ENCODE peak calls at places on chromosome 6, in seven cellular contexts. C is GM23248, Q is MM.1S, G is hepatocyte, H is GM23338, S is OCI-LY7, M is PC-3. B is an unnamed sample.

GRCh38 chr6:113560376-113560775 is 296.8 kb upstream of the MARCKS start:
- DNase-seq in M (no peak), H (no peak), C (peak), Q (no peak), G (no peak), S (no peak), B (no peak)

GRCh38 chr6:110101885-110102284 is 77.6 kb downstream of the WASF1 start:
- DNase-seq in S (peak), M (no peak), G (no peak), H (peak), Q (peak), C (no peak), B (no peak)

GRCh38 chr6:130382872-130383490 is 17.2 kb downstream of the TMEM200A start:
- DNase-seq in H (no peak), M (no peak), Q (no peak), S (no peak), G (no peak), C (no peak), B (no peak)

GRCh38 chr6:108874470-108875160 is 26.4 kb downstream of the ARMC2 start:
- DNase-seq in S (no peak), C (peak), M (no peak), H (no peak), G (peak), Q (peak), B (no peak)

GRCh38 chr6:27178001-27178730 is 69.3 kb upstream of the PRSS16 start:
- DNase-seq in Q (peak), S (peak), G (peak), M (peak), C (peak), H (peak), B (peak)

GRCh38 chr6:9977451-9977850 is 437.4 kb downstream of the TFAP2A start:
- DNase-seq in H (no peak), M (no peak), G (no peak), C (no peak), Q (no peak), S (no peak), B (no peak)

GRCh38 chr6:154404791-154405400 is 48.3 kb upstream of the IPCEF1 start:
- DNase-seq in H (no peak), G (no peak), C (peak), Q (no peak), S (no peak), M (no peak), B (no peak)

GRCh38 chr6:104159045-104159618 is 700.6 kb downstream of the HACE1 start:
- DNase-seq in H (no peak), G (no peak), Q (peak), S (no peak), M (no peak), C (no peak), B (no peak)

GRCh38 chr6:155883334-155883731 is 427.7 kb upstream of the NOX3 start:
- DNase-seq in C (no peak), G (no peak), S (no peak), M (no peak), Q (no peak), H (no peak), B (no peak)

GRCh38 chr6:30151580-30151979 is 9.4 kb downstream of the TRIM10 start:
- DNase-seq in Q (no peak), M (no peak), S (no peak), C (no peak), G (no peak), H (no peak), B (no peak)

GRCh38 chr6:73452107-73452461 is at the start of gene CGAS:
- DNase-seq in Q (peak), H (peak), G (peak), S (peak), C (peak), M (peak), B (no peak)

GRCh38 chr6:163652328-163652727 is 237.8 kb downstream of the QKI start:
- DNase-seq in G (peak), Q (no peak), H (no peak), S (no peak), C (no peak), M (no peak), B (no peak)

GRCh38 chr6:132714160-132714559 is 305 bp upstream of the VNN1 start:
- DNase-seq in S (no peak), G (no peak), H (no peak), M (no peak), C (no peak), Q (no peak), B (no peak)

GRCh38 chr6:3450888-3451287 is 6.0 kb downstream of the SLC22A23 start:
- DNase-seq in G (no peak), M (no peak), S (no peak), H (no peak), C (peak), Q (no peak), B (no peak)

GRCh38 chr6:86456786-86457185 is 480.5 kb upstream of the HTR1E start:
- DNase-seq in Q (no peak), S (no peak), H (no peak), C (no peak), G (no peak), M (no peak), B (no peak)

GRCh38 chr6:17790486-17790885 is 83.8 kb upstream of the NUP153 start:
- DNase-seq in C (no peak), M (no peak), H (no peak), S (no peak), G (no peak), Q (no peak), B (no peak)

GRCh38 chr6:53647437-53648094 is 18.0 kb downstream of the KLHL31 start:
- DNase-seq in Q (peak), H (no peak), M (peak), S (peak), C (peak), G (no peak), B (no peak)

GRCh38 chr6:14055541-14055940 is 62.0 kb upstream of the CD83 start:
- DNase-seq in C (no peak), G (no peak), M (peak), S (no peak), Q (no peak), H (peak), B (no peak)

GRCh38 chr6:14058735-14059134 is 58.8 kb upstream of the CD83 start:
- DNase-seq in H (no peak), M (peak), S (no peak), G (no peak), Q (no peak), C (peak), B (no peak)

GRCh38 chr6:14048870-14049269 is 68.7 kb upstream of the CD83 start:
- DNase-seq in G (no peak), M (no peak), Q (no peak), C (no peak), H (no peak), S (no peak), B (no peak)

DNA sequence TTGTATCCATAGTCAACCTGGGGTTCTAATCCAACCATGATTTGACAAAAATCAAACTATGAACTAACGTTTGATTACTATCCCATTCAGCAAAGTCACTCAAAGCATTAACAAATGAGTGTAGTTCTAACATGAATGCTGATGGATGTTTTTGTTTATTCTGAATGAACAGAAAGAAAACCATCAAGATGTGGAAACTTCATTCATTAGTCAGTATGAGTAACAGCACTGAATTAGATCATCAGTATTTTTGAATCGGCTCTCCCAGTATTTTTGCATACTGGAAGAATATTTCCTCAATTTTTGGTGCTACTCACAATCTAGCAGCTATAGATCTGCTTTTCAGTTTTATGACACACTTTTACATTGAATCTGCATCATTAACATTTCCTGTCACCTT is 63.8 kb upstream of the CD83 start:
- DNase-seq in Q (no peak), C (peak), H (no peak), M (peak), G (no peak), S (no peak), B (no peak)
- TF ChIP-seq EZH2phosphoT487 in Q (no peak), C (no peak), H (no peak), M (no peak), G (no peak), S (no peak), B (no peak)

GRCh38 chr6:14705841-14706377 is 540.0 kb upstream of the JARID2 start:
- DNase-seq in S (no peak), H (no peak), C (peak), M (peak), Q (no peak), G (no peak), B (no peak)

GRCh38 chr6:14707971-14708465 is 537.9 kb upstream of the JARID2 start:
- DNase-seq in H (no peak), G (no peak), M (no peak), C (no peak), Q (no peak), S (no peak), B (no peak)

GRCh38 chr6:14704383-14705271 is 541.2 kb upstream of the JARID2 start:
- DNase-seq in S (no peak), C (peak), G (no peak), M (no peak), Q (no peak), H (no peak), B (no peak)

GRCh38 chr6:14709066-14709670 is 536.7 kb upstream of the JARID2 start:
- DNase-seq in C (no peak), H (no peak), Q (no peak), M (peak), S (no peak), G (no peak), B (no peak)

DNA sequence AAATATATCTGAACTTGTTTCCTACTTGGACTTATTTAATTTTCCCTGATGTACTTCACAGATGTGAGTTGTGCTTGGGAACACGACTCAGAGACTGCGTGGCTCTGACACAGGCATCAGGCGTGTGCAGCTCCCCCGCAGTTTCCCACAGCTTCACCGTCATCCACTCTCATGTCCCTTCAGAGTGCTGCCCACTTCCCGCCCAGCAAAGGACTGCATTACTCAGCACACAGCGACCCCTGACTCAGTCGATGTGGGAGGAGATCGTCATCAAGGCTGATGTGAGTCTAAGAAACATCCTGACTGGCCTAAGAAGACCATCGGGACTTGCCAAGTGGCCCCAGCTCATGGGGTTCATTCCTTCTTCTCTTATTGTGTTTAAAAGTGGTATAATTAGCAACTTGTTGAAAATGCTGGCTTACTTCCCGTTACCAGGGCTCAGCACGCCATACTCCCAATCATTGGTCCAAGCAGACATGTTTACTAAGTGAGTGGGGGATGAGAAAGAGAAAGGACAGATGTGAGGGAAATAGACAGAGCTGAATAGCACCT is 539.4 kb upstream of the JARID2 start:
- DNase-seq in C (peak), Q (no peak), H (no peak), S (no peak), M (peak), G (peak), B (peak)
- TF ChIP-seq EZH2phosphoT487 in C (no peak), Q (no peak), H (no peak), S (no peak), M (no peak), G (no peak), B (no peak)

GRCh38 chr6:146027586-146028249 is 1.1 kb upstream of the GRM1 start:
- DNase-seq in Q (no peak), C (peak), G (no peak), S (no peak), M (no peak), H (peak), B (no peak)
- TF ChIP-seq EZH2phosphoT487 in Q (no peak), C (no peak), G (no peak), S (no peak), M (no peak), H (no peak), B (no peak)

GRCh38 chr6:68139130-68139529 is 496.0 kb upstream of the ADGRB3 start:
- DNase-seq in M (no peak), H (peak), Q (no peak), S (no peak), G (no peak), C (no peak), B (no peak)
- TF ChIP-seq EZH2phosphoT487 in M (no peak), H (no peak), Q (no peak), S (no peak), G (no peak), C (no peak), B (no peak)

B was measured in HCT116.